ENCODE peak calls at places on chromosomes 16 and 17, in four cellular contexts. X is stimulated activated CD8-positive, alpha-beta memory T cell treated with anti-CD3 and anti-CD28 coated beads, Interleukin-2, amount 100 ng/mL, for 48 hours; Q is CD4-positive, alpha-beta T cell; L is PC-9. Y is an unnamed sample.

GRCh38 chr17:3935825-3936355 is 19.6 kb upstream of the P2RX1 start:
- DNase-seq in X (no peak), Q (no peak), L (no peak), Y (no peak)

GRCh38 chr17:28862497-28862896 is 7.7 kb downstream of the ERAL1 start:
- DNase-seq in X (no peak), Q (no peak), L (no peak), Y (no peak)

GRCh38 chr17:8150194-8151119 is 1.7 kb downstream of the PER1 start:
- DNase-seq in X (no peak), Q (no peak), L (no peak), Y (no peak)

GRCh38 chr17:16433514-16433913 is 18.1 kb downstream of the TRPV2 start:
- DNase-seq in X (no peak), Q (no peak), L (no peak), Y (no peak)

GRCh38 chr17:66301864-66302741 is at the start of gene PRKCA:
- DNase-seq in X (peak), Q (peak), L (peak), Y (peak)

GRCh38 chr16:11824362-11824761 is 27.0 kb downstream of the RSL1D1 start:
- DNase-seq in X (no peak), Q (no peak), L (peak), Y (peak)

GRCh38 chr17:40552806-40553693 is 12.2 kb downstream of the CCR7 start:
- DNase-seq in X (no peak), Q (no peak), L (no peak), Y (no peak)

GRCh38 chr17:73356561-73357170 is 44.9 kb upstream of the CDC42EP4 start:
- DNase-seq in X (no peak), Q (no peak), L (no peak), Y (no peak)

GRCh38 chr16:81080233-81080632 is 3.2 kb upstream of the C16orf46 start:
- DNase-seq in X (no peak), Q (no peak), L (no peak), Y (no peak)

Y was measured in foreskin melanocyte.